ENCODE peak calls at places on chromosomes 13 and 19, in five cellular contexts. N is GM18507; T is pulmonary artery endothelial cell; P is HFF-Myc; I is stimulated activated CD8-positive, alpha-beta memory T cell treated with anti-CD3 and anti-CD28 coated beads, Interleukin-7, amount 100 ng/mL, for 1 hour. G is an unnamed sample.
A peak's percentile ranks its signal among the peaks of the same experiment; 100 is the strongest.

GRCh38 chr13:49464621-49465325 is 20.7 kb downstream of the SETDB2 start:
- DNase-seq in N (no peak), T (no peak), P (no peak), I (no peak), G (no peak)

GRCh38 chr13:97339989-97340361 is 94.0 kb upstream of the RAP2A start:
- DNase-seq in N (no peak), T (no peak), P (no peak), I (no peak), G (no peak)

GRCh38 chr19:19202707-19203011 is 555 bp downstream of the NR2C2AP start:
- DNase-seq in N (no peak), T (no peak), P (no peak), I (no peak), G (peak; percentile 28)

GRCh38 chr19:34319785-34320184 is 45.2 kb upstream of the GPI start:
- DNase-seq in N (no peak), T (peak; percentile 79), P (no peak), I (no peak), G (peak; percentile 54)

GRCh38 chr13:47216176-47216822 is 319.4 kb upstream of the HTR2A start:
- DNase-seq in N (no peak), T (no peak), P (peak; percentile 27), I (no peak), G (no peak)

GRCh38 chr19:741506-742131 is 9.3 kb upstream of the MISP start:
- DNase-seq in N (no peak), T (no peak), P (no peak), I (no peak), G (peak; percentile 34)

GRCh38 chr19:48992571-48993174 is 436 bp downstream of the GYS1 start:
- DNase-seq in N (no peak), T (no peak), P (no peak), I (no peak), G (peak; percentile 42)

GRCh38 chr13:113166266-113166665 is 7.8 kb downstream of the PROZ start:
- DNase-seq in N (no peak), T (no peak), P (no peak), I (no peak), G (no peak)

GRCh38 chr19:41304706-41305483 is 5.1 kb upstream of the CCDC97 start:
- DNase-seq in N (no peak), T (no peak), P (no peak), I (no peak), G (no peak)

GRCh38 chr13:37383066-37383465 is 215.5 kb downstream of the POSTN start:
- DNase-seq in N (no peak), T (no peak), P (no peak), I (no peak), G (no peak)

GRCh38 chr13:58583961-58584360 is 952.4 kb downstream of the PCDH17 start:
- DNase-seq in N (no peak), T (no peak), P (no peak), I (no peak), G (no peak)

GRCh38 chr19:10730932-10731331 is 13.1 kb downstream of the DNM2 start:
- DNase-seq in N (no peak), T (no peak), P (no peak), I (no peak), G (no peak)

GRCh38 chr13:79374578-79374977 is 31.5 kb downstream of the RBM26 start:
- DNase-seq in N (no peak), T (no peak), P (no peak), I (no peak), G (no peak)

GRCh38 chr13:111967572-111968201 is 99.3 kb upstream of the SOX1 start:
- DNase-seq in N (no peak), T (no peak), P (no peak), I (no peak), G (peak; percentile 6)

GRCh38 chr13:45055198-45055901 is 65.0 kb upstream of the GTF2F2 start:
- DNase-seq in N (no peak), T (no peak), P (peak; percentile 83), I (no peak), G (no peak)